ENCODE peak calls at places on chromosomes 4 and X, in nine cellular contexts. G, Y, A, L, E, M, X, K and J are unnamed samples.

GRCh38 chr4:82241534-82241933 is 132.3 kb downstream of the HNRNPD start:
- DNase-seq in E (no peak), L (no peak), Y (no peak), K (no peak), M (no peak), X (no peak), A (no peak), G (no peak), J (no peak)

GRCh38 chrX:9089652-9090051 is 55.7 kb upstream of the FAM9B start:
- DNase-seq in E (no peak), X (no peak), Y (no peak), A (no peak), M (no peak), G (no peak), K (no peak), L (no peak), J (no peak)

GRCh38 chr4:21986312-21986711 is 37.7 kb upstream of the KCNIP4 start:
- DNase-seq in L (no peak), G (no peak), M (no peak), E (no peak), Y (no peak), A (no peak), K (no peak), X (no peak), J (no peak)

GRCh38 chr4:172147702-172148101 is 334.5 kb downstream of the GALNTL6 start:
- DNase-seq in G (no peak), X (no peak), K (no peak), M (no peak), Y (no peak), E (no peak), L (no peak), A (no peak), J (no peak)

GRCh38 chr4:132530846-132531245 is 618.2 kb upstream of the PCDH10 start:
- DNase-seq in G (no peak), A (no peak), L (no peak), K (no peak), Y (no peak), X (no peak), E (no peak), M (no peak), J (no peak)

GRCh38 chr4:78480286-78480685 is 71.3 kb upstream of the ANXA3 start:
- DNase-seq in K (no peak), Y (no peak), G (no peak), X (no peak), E (no peak), A (no peak), M (no peak), L (no peak), J (no peak)

GRCh38 chrX:49001521-49002090 is 458 bp downstream of the GRIPAP1 start:
- DNase-seq in X (no peak), A (no peak), L (peak), E (peak), M (peak), K (no peak), Y (peak), G (peak), J (peak)

GRCh38 chr4:166128452-166128851 is 255.4 kb downstream of the TLL1 start:
- DNase-seq in X (no peak), Y (no peak), M (no peak), G (no peak), A (no peak), E (no peak), L (no peak), K (no peak), J (no peak)

GRCh38 chr4:144583658-144584057 is 62.3 kb upstream of the HHIP start:
- DNase-seq in G (no peak), K (no peak), L (no peak), X (no peak), M (no peak), Y (no peak), A (no peak), E (no peak), J (no peak)

GRCh38 chr4:129239088-129239487 is 143.1 kb downstream of the C4orf33 start:
- DNase-seq in G (peak), M (no peak), X (peak), L (no peak), Y (no peak), A (no peak), K (no peak), E (peak), J (peak)

GRCh38 chr4:73248821-73249220 is 9.8 kb downstream of the ANKRD17 start:
- DNase-seq in L (no peak), X (no peak), M (no peak), Y (no peak), A (no peak), K (no peak), E (no peak), G (no peak), J (no peak)

GRCh38 chrX:131830400-131831184 is 192.5 kb upstream of the STK26 start:
- DNase-seq in M (peak), Y (peak), G (peak), K (no peak), A (no peak), E (peak), X (peak), L (peak), J (peak)

GRCh38 chrX:348461-349117 is 30.0 kb upstream of the GTPBP6 start:
- DNase-seq in E (peak), G (no peak), M (no peak), A (no peak), X (no peak), L (peak), K (no peak), Y (no peak), J (no peak)

GRCh38 chrX:349702-350101 is 31.1 kb upstream of the GTPBP6 start:
- DNase-seq in K (no peak), A (no peak), E (no peak), G (no peak), M (no peak), L (peak), X (no peak), Y (no peak), J (no peak)

GRCh38 chrX:350148-350533 is 31.5 kb upstream of the GTPBP6 start:
- DNase-seq in A (no peak), E (no peak), L (peak), M (no peak), G (no peak), K (no peak), Y (no peak), X (no peak), J (no peak)

GRCh38 chrX:350534-351321 is 32.1 kb upstream of the GTPBP6 start:
- DNase-seq in Y (no peak), L (peak), M (no peak), X (peak), G (no peak), E (no peak), K (no peak), A (no peak), J (peak)

GRCh38 chrX:349196-349595 is 30.6 kb upstream of the GTPBP6 start:
- DNase-seq in A (no peak), L (peak), G (no peak), K (no peak), E (peak), Y (no peak), X (peak), M (no peak), J (no peak)
- TF ChIP-seq CTCF in A (no peak), L (no peak), G (no peak), K (no peak), E (no peak), Y (no peak), X (no peak), M (no peak), J (no peak)

GRCh38 chr4:139918994-139919393 is 235.0 kb downstream of the MAML3 start:
- DNase-seq in A (no peak), X (no peak), L (no peak), K (no peak), M (no peak), G (no peak), E (no peak), Y (no peak), J (no peak)

GRCh38 chr4:139920552-139920951 is 233.4 kb downstream of the MAML3 start:
- DNase-seq in A (no peak), E (no peak), Y (no peak), L (no peak), X (no peak), K (no peak), G (no peak), M (no peak), J (peak)

GRCh38 chr4:139918591-139918990 is 235.4 kb downstream of the MAML3 start:
- DNase-seq in X (no peak), K (no peak), A (no peak), L (no peak), E (no peak), M (no peak), Y (no peak), G (no peak), J (no peak)

GRCh38 chr4:139917896-139918295 is 236.1 kb downstream of the MAML3 start:
- DNase-seq in A (no peak), Y (no peak), M (no peak), E (no peak), G (no peak), X (no peak), L (no peak), K (no peak), J (no peak)

DNA sequence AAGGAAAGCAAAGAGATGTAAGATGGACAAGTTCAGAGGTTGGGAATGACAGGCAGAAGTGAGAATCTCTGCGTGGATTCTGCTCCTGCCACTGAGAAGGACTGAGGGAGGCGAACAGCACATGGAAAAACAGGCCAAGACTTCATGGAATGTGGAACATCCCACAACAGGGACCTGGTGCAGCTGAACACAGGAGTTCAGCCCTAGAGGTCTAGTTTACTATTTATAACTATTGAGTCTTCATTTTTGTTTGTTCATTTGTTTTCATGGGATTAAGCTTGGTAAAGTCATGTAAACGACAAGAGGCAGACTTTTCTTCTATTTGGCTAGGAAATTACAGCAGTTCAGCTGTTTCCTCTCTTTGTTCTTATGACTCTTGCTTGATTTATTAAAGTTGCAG is 234.5 kb downstream of the MAML3 start:
- DNase-seq in L (no peak), M (no peak), E (no peak), G (no peak), K (no peak), Y (no peak), A (no peak), X (no peak), J (no peak)
- TF ChIP-seq POLR2A in L (no peak), M (no peak), E (no peak), G (no peak), K (no peak), Y (no peak), A (no peak), X (no peak), J (no peak)

GRCh38 chrX:56798866-56799864 is 70.1 kb downstream of the NBDY start:
- DNase-seq in E (peak), K (no peak), L (peak), X (no peak), M (no peak), G (no peak), A (no peak), Y (no peak), J (no peak)
- TF ChIP-seq CTCF in E (peak), K (no peak), L (no peak), X (no peak), M (no peak), G (no peak), A (no peak), Y (no peak), J (no peak)

DNA sequence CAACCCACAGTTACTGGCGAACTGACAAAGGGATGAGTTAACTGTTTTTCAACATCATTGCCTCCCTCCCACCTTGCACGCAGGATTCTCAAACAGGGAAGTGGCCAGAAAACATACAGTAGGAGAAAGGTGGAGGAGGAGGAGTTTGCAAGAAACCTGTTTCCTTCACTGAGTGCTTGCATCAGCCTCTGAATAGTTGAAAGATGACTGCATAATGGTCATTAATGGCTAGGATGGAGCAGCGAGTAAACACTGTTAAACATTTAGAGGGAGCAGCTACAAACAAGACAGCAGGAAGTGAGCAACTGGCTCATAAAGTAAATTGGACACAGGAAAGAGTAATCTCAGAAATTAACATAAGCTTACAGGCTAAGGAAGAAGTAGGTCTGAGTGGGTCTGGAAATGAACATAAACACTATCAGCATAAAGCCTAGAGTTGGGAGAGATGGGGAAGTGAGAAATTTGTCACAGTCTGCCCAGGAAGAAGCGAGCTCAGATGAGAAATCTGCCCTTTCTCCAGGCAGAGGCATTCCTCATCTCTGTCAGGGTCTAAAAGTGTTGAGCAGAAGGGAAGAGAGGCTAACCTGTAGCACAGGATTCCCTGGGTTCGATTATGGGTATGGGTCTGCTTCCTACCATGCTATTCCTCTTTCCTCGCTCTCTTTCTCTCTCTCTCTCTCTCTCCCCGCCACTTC is 38.6 kb downstream of the TRPC5OS start:
- DNase-seq in E (no peak), L (no peak), G (no peak), K (no peak), A (peak), X (no peak), M (no peak), Y (no peak), J (no peak)
- TF ChIP-seq POLR2A in E (no peak), L (no peak), G (no peak), K (no peak), A (no peak), X (no peak), M (no peak), Y (no peak), J (no peak)

GRCh38 chrX:56216332-56216731 is 15.8 kb upstream of the KLF8 start:
- DNase-seq in L (no peak), Y (no peak), M (no peak), K (no peak), A (no peak), G (no peak), E (no peak), X (no peak), J (no peak)

GRCh38 chrX:56221101-56221500 is 11.1 kb upstream of the KLF8 start:
- DNase-seq in A (no peak), K (no peak), E (peak), X (no peak), G (no peak), M (no peak), L (no peak), Y (no peak), J (no peak)

GRCh38 chrX:56222473-56223000 is 9.6 kb upstream of the KLF8 start:
- DNase-seq in K (no peak), E (no peak), Y (no peak), G (no peak), X (no peak), M (no peak), L (no peak), A (no peak), J (no peak)

GRCh38 chrX:56219702-56220101 is 12.5 kb upstream of the KLF8 start:
- DNase-seq in E (no peak), X (no peak), Y (no peak), M (no peak), K (no peak), A (no peak), L (no peak), G (no peak), J (no peak)
- TF ChIP-seq CTCF in E (no peak), X (no peak), Y (peak), M (no peak), K (no peak), A (peak), L (peak), G (no peak), J (peak)